ENCODE peak calls at places on chromosomes 7 and 10, in seven cellular contexts. Q, P, B, R, G, J and Z are unnamed samples.

GRCh38 chr10:88278912-88279311 is 304.2 kb downstream of the RNLS start:
- DNase-seq in J (no peak), R (no peak), P (no peak), B (no peak), G (no peak), Q (no peak), Z (no peak)

GRCh38 chr7:56609852-56610355 is 493.7 kb upstream of the NUPR2 start:
- DNase-seq in Q (no peak), B (no peak), P (no peak), G (no peak), J (no peak), R (no peak), Z (no peak)

GRCh38 chr7:51261117-51261835 is 55.3 kb downstream of the COBL start:
- DNase-seq in P (no peak), Q (no peak), R (no peak), J (no peak), G (no peak), B (no peak), Z (peak; percentile 63)

GRCh38 chr7:46534593-46535271 is 613.7 kb upstream of the IGFBP3 start:
- DNase-seq in B (peak; percentile 27), P (no peak), R (no peak), J (no peak), Q (no peak), G (no peak), Z (peak; percentile 3)

GRCh38 chr7:953547-954327 is 743 bp downstream of the ADAP1 start:
- DNase-seq in P (peak; percentile 22), J (peak; percentile 87), Q (no peak), B (peak; percentile 41), G (no peak), R (no peak), Z (peak; percentile 41)

GRCh38 chr7:41994746-41995110 is 242.3 kb downstream of the GLI3 start:
- DNase-seq in B (no peak), R (no peak), P (no peak), J (no peak), G (no peak), Q (no peak), Z (no peak)

GRCh38 chr7:24786306-24786705 is 29.0 kb upstream of the GSDME start:
- DNase-seq in B (no peak), J (no peak), R (no peak), P (no peak), G (no peak), Q (no peak), Z (no peak)

GRCh38 chr10:118501637-118502440 is 93.6 kb downstream of the PRLHR start:
- DNase-seq in G (no peak), B (no peak), R (no peak), Q (no peak), J (no peak), P (no peak), Z (no peak)

GRCh38 chr10:102186128-102186527 is 33.9 kb downstream of the NOLC1 start:
- DNase-seq in P (no peak), G (no peak), Q (no peak), J (no peak), R (no peak), B (no peak), Z (no peak)

GRCh38 chr10:46319383-46319782 is 32.6 kb downstream of the ANTXRL start:
- DNase-seq in B (no peak), Q (no peak), J (no peak), P (no peak), R (no peak), G (no peak), Z (no peak)

GRCh38 chr7:75892634-75893272 is 13.9 kb downstream of the RHBDD2 start:
- DNase-seq in P (no peak), G (no peak), R (no peak), J (no peak), Q (no peak), B (peak; percentile 41), Z (no peak)

GRCh38 chr10:92699518-92700272 is 9.9 kb downstream of the HHEX start:
- DNase-seq in Q (peak; percentile 7), J (peak; percentile 51), P (peak; percentile 24), B (peak; percentile 31), G (peak; percentile 12), R (no peak), Z (peak; percentile 77)

GRCh38 chr7:83648464-83649241 is at the start of gene SEMA3E:
- DNase-seq in B (no peak), G (no peak), Q (no peak), J (no peak), P (no peak), R (no peak), Z (peak; percentile 87)

GRCh38 chr7:106448992-106449859 is 164.4 kb upstream of the NAMPT start:
- DNase-seq in B (no peak), G (no peak), Q (no peak), P (no peak), R (no peak), J (no peak), Z (no peak)

GRCh38 chr10:119849031-119849789 is 23.4 kb downstream of the MCMBP start:
- DNase-seq in J (no peak), B (no peak), P (no peak), G (no peak), R (peak; percentile 64), Q (no peak), Z (no peak)

GRCh38 chr7:36640682-36641081 is 83.6 kb downstream of the AOAH start:
- DNase-seq in R (no peak), J (no peak), B (no peak), G (no peak), P (no peak), Q (no peak), Z (no peak)

GRCh38 chr10:88982360-88982759 is 8.2 kb upstream of the FAS start:
- DNase-seq in G (no peak), Q (no peak), J (no peak), R (no peak), B (no peak), P (no peak), Z (no peak)

GRCh38 chr10:4399571-4399970 is 426.4 kb upstream of the AKR1E2 start:
- DNase-seq in Q (no peak), G (no peak), B (no peak), P (no peak), J (no peak), R (peak; percentile 18), Z (no peak)

GRCh38 chr10:4066581-4067403 is 281.8 kb upstream of the KLF6 start:
- DNase-seq in B (no peak), J (no peak), Q (no peak), G (no peak), P (no peak), R (no peak), Z (no peak)

GRCh38 chr10:3754727-3755439 is 30.1 kb downstream of the KLF6 start:
- DNase-seq in Q (no peak), G (no peak), R (no peak), P (no peak), J (no peak), B (no peak), Z (no peak)

GRCh38 chr10:91162050-91162494 is 58.4 kb upstream of the PCGF5 start:
- DNase-seq in J (no peak), Q (no peak), R (no peak), B (no peak), G (no peak), P (peak; percentile 32), Z (peak; percentile 11)

GRCh38 chr7:123571684-123572083 is 14.1 kb upstream of the NDUFA5 start:
- DNase-seq in Q (no peak), J (no peak), P (no peak), R (no peak), B (no peak), G (no peak), Z (no peak)

GRCh38 chr7:36283711-36284130 is 105.9 kb upstream of the ANLN start:
- DNase-seq in G (no peak), J (peak; percentile 75), Q (no peak), R (no peak), B (peak; percentile 54), P (no peak), Z (no peak)

GRCh38 chr10:35208536-35208935 is 81.9 kb downstream of the CREM start:
- DNase-seq in R (no peak), P (no peak), G (no peak), B (no peak), Q (peak; percentile 15), J (no peak), Z (no peak)

GRCh38 chr10:125333209-125333591 is 172.8 kb upstream of the CTBP2 start:
- DNase-seq in R (no peak), Q (no peak), B (no peak), J (no peak), G (no peak), P (no peak), Z (no peak)

GRCh38 chr7:32206987-32207386 is 136.8 kb upstream of the PDE1C start:
- DNase-seq in G (no peak), R (no peak), B (no peak), P (no peak), J (no peak), Q (no peak), Z (peak; percentile 11)

GRCh38 chr7:138370956-138371355 is 89.1 kb upstream of the TRIM24 start:
- DNase-seq in Q (no peak), R (no peak), P (no peak), G (no peak), J (no peak), B (no peak), Z (no peak)

GRCh38 chr10:103947799-103948198 is 19.1 kb upstream of the SLK start:
- DNase-seq in Q (no peak), J (no peak), B (no peak), P (no peak), G (no peak), R (no peak), Z (no peak)

GRCh38 chr7:119270644-119271043 is 1002.3 kb upstream of the KCND2 start:
- DNase-seq in G (no peak), R (no peak), B (no peak), Q (no peak), P (no peak), J (peak; percentile 7), Z (peak; percentile 15)